ENCODE peak calls at places on chromosome 21, in nine cellular contexts. M, S, T, P, N, X, F, R and L are unnamed samples.

GRCh38 chr21:31553926-31554325 is 105.6 kb upstream of the SOD1 start:
- DNase-seq in M (no peak), S (no peak), T (no peak), P (no peak), N (no peak), X (no peak), F (no peak), R (no peak), L (no peak)

GRCh38 chr21:33230518-33231324 is 983 bp downstream of the IFNAR2 start:
- DNase-seq in M (no peak), S (peak; percentile 27), T (no peak), P (peak; percentile 53), N (peak; percentile 76), X (peak; percentile 69), F (no peak), R (peak; percentile 63), L (peak; percentile 40)

GRCh38 chr21:46429754-46430681 is 28.7 kb upstream of the DIP2A start:
- DNase-seq in M (no peak), S (no peak), T (no peak), P (no peak), N (no peak), X (peak; percentile 51), F (no peak), R (no peak), L (no peak)

GRCh38 chr21:46368533-46369285 is 44.8 kb downstream of the PCNT start:
- DNase-seq in M (peak; percentile 25), S (peak; percentile 71), T (no peak), P (peak; percentile 40), N (no peak), X (no peak), F (no peak), R (no peak), L (peak; percentile 10)

GRCh38 chr21:35046880-35047229 is 2.2 kb downstream of the RUNX1 start:
- DNase-seq in M (no peak), S (no peak), T (no peak), P (no peak), N (no peak), X (peak; percentile 55), F (no peak), R (no peak), L (no peak)

GRCh38 chr21:46116189-46116845 is 18.4 kb downstream of the COL6A2 start:
- DNase-seq in M (no peak), S (no peak), T (no peak), P (no peak), N (peak; percentile 65), X (peak; percentile 36), F (no peak), R (no peak), L (peak; percentile 0)

GRCh38 chr21:28770867-28771661 is 221.6 kb downstream of the LTN1 start:
- DNase-seq in M (no peak), S (no peak), T (no peak), P (no peak), N (peak; percentile 72), X (no peak), F (no peak), R (no peak), L (no peak)

GRCh38 chr21:25752389-25752788 is 17.6 kb downstream of the GABPA start:
- DNase-seq in M (no peak), S (no peak), T (no peak), P (no peak), N (no peak), X (no peak), F (no peak), R (no peak), L (no peak)

GRCh38 chr21:38223893-38224540 is 32.8 kb upstream of the KCNJ15 start:
- DNase-seq in M (no peak), S (no peak), T (no peak), P (no peak), N (no peak), X (no peak), F (no peak), R (peak; percentile 22), L (no peak)

GRCh38 chr21:38229260-38229877 is 27.4 kb upstream of the KCNJ15 start:
- DNase-seq in M (no peak), S (no peak), T (no peak), P (no peak), N (no peak), X (no peak), F (no peak), R (peak; percentile 47), L (no peak)

GRCh38 chr21:38221594-38221993 is 35.2 kb upstream of the KCNJ15 start:
- DNase-seq in M (no peak), S (no peak), T (no peak), P (no peak), N (no peak), X (no peak), F (no peak), R (no peak), L (no peak)

GRCh38 chr21:38228115-38228514 is 28.7 kb upstream of the KCNJ15 start:
- DNase-seq in M (no peak), S (no peak), T (no peak), P (no peak), N (no peak), X (no peak), F (no peak), R (peak; percentile 64), L (no peak)

DNA sequence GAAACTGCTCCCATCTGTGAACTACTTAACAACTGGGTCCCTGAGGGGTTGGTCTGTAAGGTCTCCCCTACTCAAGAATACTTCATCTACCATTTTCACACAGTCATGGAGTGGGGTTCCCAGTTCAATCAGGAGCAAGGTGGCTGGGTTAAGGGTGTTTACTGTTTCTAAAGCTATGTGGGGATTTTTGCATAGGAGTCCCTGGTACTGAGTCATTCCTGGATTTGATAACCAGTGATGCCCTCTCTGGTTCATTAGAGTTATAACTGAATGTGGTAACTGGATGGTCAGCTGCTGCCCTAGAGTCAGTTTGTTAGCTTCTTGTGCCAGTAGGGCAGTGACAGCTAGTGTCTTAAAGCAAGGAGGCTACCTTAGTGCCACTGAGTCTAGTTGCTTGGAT is 29.4 kb upstream of the KCNJ15 start:
- DNase-seq in M (no peak), S (no peak), T (no peak), P (no peak), N (no peak), X (no peak), F (no peak), R (no peak), L (no peak)
- H3K9me3 ChIP-seq in M (peaks cover 34% of the 10 kb centered on the region), S (peaks cover 34% of the 10 kb centered on the region), T (peaks cover 82% of the 10 kb centered on the region), P (peaks cover 12% of the 10 kb centered on the region), N (no peaks in the 10 kb centered on the region), X (peaks cover 35% of the 10 kb centered on the region), F (peaks cover 45% of the 10 kb centered on the region), R (peaks cover 66% of the 10 kb centered on the region), L (peaks cover 3% of the 10 kb centered on the region)

GRCh38 chr21:38880578-38880966 is 74.8 kb downstream of the ETS2 start:
- DNase-seq in M (no peak), S (no peak), T (no peak), P (no peak), N (no peak), X (no peak), F (no peak), R (no peak), L (no peak)

GRCh38 chr21:38883142-38883541 is 77.4 kb downstream of the ETS2 start:
- DNase-seq in M (no peak), S (no peak), T (no peak), P (no peak), N (no peak), X (no peak), F (no peak), R (no peak), L (no peak)

GRCh38 chr21:38879912-38880577 is 74.3 kb downstream of the ETS2 start:
- DNase-seq in M (no peak), S (no peak), T (no peak), P (no peak), N (no peak), X (no peak), F (no peak), R (no peak), L (no peak)

GRCh38 chr21:38878394-38879179 is 72.9 kb downstream of the ETS2 start:
- DNase-seq in M (no peak), S (no peak), T (no peak), P (no peak), N (no peak), X (no peak), F (no peak), R (no peak), L (no peak)

DNA sequence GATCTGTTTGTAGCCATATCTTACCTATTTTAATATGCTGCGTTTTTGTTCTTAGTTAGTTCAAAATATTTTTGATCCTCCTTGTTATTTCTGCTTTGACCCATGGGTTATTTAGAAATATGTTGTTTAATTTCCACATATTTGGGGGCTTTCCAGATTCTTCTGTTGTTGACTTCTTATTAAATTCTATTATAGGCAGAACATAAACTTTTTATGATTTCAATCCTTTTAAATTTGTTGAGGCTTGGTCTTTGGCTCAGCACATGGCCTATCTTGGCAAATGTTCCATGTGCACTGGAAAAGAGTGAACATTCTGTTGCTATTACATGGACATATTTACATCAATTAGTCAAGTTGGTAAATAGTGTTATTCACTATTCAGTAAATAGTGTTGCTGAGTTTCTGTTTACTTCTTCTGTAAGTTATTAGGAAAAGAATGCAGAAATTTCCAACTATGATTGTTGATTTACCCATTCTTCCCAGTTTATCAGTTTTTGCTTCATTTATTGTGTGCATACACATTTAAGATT is 75.4 kb downstream of the ETS2 start:
- DNase-seq in M (no peak), S (no peak), T (no peak), P (no peak), N (no peak), X (no peak), F (no peak), R (peak; percentile 73), L (no peak)
- H3K9me3 ChIP-seq in M (no peaks in the 10 kb centered on the region), S (no peaks in the 10 kb centered on the region), T (peaks cover 6% of the 10 kb centered on the region), P (no peaks in the 10 kb centered on the region), N (no peaks in the 10 kb centered on the region), X (peaks cover 12% of the 10 kb centered on the region), F (peaks cover 3% of the 10 kb centered on the region), R (no peaks in the 10 kb centered on the region), L (no peaks in the 10 kb centered on the region)

DNA sequence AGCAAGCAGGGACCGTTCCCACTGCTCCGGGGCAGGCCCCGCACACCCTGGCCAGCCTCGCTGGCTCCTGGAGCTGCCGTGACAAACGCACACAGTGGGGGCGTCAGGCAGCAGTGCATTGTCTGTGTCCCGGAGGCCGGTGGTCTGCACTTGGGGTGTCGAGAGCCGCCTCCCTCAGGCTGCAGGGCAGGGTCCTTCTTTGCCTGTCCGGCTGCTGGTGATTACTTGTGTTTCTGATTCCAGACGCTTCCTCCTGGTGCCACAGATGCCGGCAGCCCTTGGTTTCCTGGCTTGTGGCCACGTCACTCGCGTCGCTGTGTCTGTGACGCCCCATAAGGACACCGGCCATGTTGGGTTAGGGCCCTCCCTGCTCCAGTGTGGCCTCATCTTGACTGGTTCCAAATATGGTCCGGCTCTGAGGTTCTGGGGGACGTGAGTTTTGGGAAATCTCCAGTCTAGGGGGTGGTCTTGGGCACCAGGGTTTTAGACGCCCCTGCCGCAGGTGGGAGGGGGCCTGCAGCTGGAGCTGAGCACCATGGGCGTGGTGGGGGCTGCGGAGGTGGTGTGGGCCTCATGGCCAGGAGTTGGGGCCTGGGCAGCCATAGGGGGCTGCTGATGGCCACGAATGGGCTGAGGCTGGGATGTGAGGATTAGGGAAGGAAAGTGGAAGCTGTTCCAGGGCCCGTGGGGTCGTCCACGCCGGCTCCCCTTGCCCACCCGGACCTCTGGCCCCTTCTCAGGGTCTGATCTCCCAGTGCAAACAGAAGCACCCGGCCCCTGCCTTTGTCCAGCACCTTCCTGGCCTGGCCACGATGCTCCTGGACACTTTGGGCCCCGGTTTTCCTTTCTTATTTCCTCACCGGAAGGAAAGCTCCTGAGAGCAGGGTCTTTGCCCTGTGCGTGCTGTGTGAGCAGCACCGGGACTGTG is 41.0 kb downstream of the SLX9 start:
- DNase-seq in M (no peak), S (no peak), T (no peak), P (no peak), N (peak; percentile 63), X (peak; percentile 51), F (no peak), R (no peak), L (no peak)
- H3K9me3 ChIP-seq in M (no peaks in the 10 kb centered on the region), S (no peaks in the 10 kb centered on the region), T (no peaks in the 10 kb centered on the region), P (no peaks in the 10 kb centered on the region), N (no peaks in the 10 kb centered on the region), X (no peaks in the 10 kb centered on the region), F (peaks cover 5% of the 10 kb centered on the region), R (no peaks in the 10 kb centered on the region), L (no peaks in the 10 kb centered on the region)

GRCh38 chr21:15370576-15370975 is 305.8 kb upstream of the NRIP1 start:
- DNase-seq in M (no peak), S (no peak), T (no peak), P (no peak), N (no peak), X (no peak), F (no peak), R (no peak), L (no peak)
- H3K9me3 ChIP-seq in M (no peaks in the 10 kb centered on the region), S (peaks cover 5% of the 10 kb centered on the region), T (peaks cover 11% of the 10 kb centered on the region), P (no peaks in the 10 kb centered on the region), N (no peaks in the 10 kb centered on the region), X (peaks cover 4% of the 10 kb centered on the region), F (no peaks in the 10 kb centered on the region), R (peaks cover 9% of the 10 kb centered on the region), L (peaks cover 3% of the 10 kb centered on the region)